ENCODE peak calls at places on chromosomes 11 and 22, in ten cellular contexts. One of them, this sample, is unnamed.

GRCh38 chr11:1171985-1172728 is 14.4 kb downstream of the MUC5AC start:
- DNase-seq in HL-60: no peak
- DNase-seq in breast epithelium: no peak
- DNase-seq in thoracic aorta: no peak
- DNase-seq in progenitor cell of endocrine pancreas: no peak
- DNase-seq in pancreas: no peak
- DNase-seq in fibroblast of mammary gland: no peak
- DNase-seq in lower lobe of right lung: no peak
- DNase-seq in cardiac fibroblast: no peak
- DNase-seq in astrocyte of the cerebellum: no peak
- DNase-seq in this sample: no peak

GRCh38 chr22:48923165-48923875 is 904.4 kb downstream of the BRD1 start:
- DNase-seq in breast epithelium: no peak
- DNase-seq in pancreas: no peak
- DNase-seq in progenitor cell of endocrine pancreas: no peak
- DNase-seq in HL-60: no peak
- DNase-seq in cardiac fibroblast: no peak
- DNase-seq in lower lobe of right lung: no peak
- DNase-seq in fibroblast of mammary gland: no peak
- DNase-seq in thoracic aorta: no peak
- DNase-seq in astrocyte of the cerebellum: no peak
- DNase-seq in this sample: peak; percentile 13

GRCh38 chr11:67179892-67180490 is 60.9 kb downstream of the KDM2A start:
- DNase-seq in progenitor cell of endocrine pancreas: no peak
- DNase-seq in thoracic aorta: no peak
- DNase-seq in HL-60: no peak
- DNase-seq in lower lobe of right lung: no peak
- DNase-seq in breast epithelium: no peak
- DNase-seq in cardiac fibroblast: no peak
- DNase-seq in pancreas: no peak
- DNase-seq in astrocyte of the cerebellum: no peak
- DNase-seq in fibroblast of mammary gland: no peak
- DNase-seq in this sample: no peak

GRCh38 chr22:32055069-32055468 is 12.0 kb downstream of the SLC5A1 start:
- DNase-seq in progenitor cell of endocrine pancreas: no peak
- DNase-seq in lower lobe of right lung: no peak
- DNase-seq in pancreas: no peak
- DNase-seq in HL-60: no peak
- DNase-seq in fibroblast of mammary gland: no peak
- DNase-seq in breast epithelium: no peak
- DNase-seq in thoracic aorta: no peak
- DNase-seq in cardiac fibroblast: no peak
- DNase-seq in astrocyte of the cerebellum: no peak
- DNase-seq in this sample: no peak

GRCh38 chr11:120564573-120565301 is 53.2 kb downstream of the GRIK4 start:
- DNase-seq in thoracic aorta: no peak
- DNase-seq in fibroblast of mammary gland: peak; percentile 56
- DNase-seq in breast epithelium: peak; percentile 33
- DNase-seq in HL-60: no peak
- DNase-seq in astrocyte of the cerebellum: no peak
- DNase-seq in cardiac fibroblast: peak; percentile 45
- DNase-seq in pancreas: peak; percentile 9
- DNase-seq in lower lobe of right lung: peak; percentile 52
- DNase-seq in progenitor cell of endocrine pancreas: no peak
- DNase-seq in this sample: no peak

GRCh38 chr11:1746956-1747752 is 3.2 kb downstream of the IFITM10 start:
- DNase-seq in breast epithelium: no peak
- DNase-seq in astrocyte of the cerebellum: no peak
- DNase-seq in lower lobe of right lung: no peak
- DNase-seq in pancreas: no peak
- DNase-seq in cardiac fibroblast: no peak
- DNase-seq in thoracic aorta: no peak
- DNase-seq in fibroblast of mammary gland: no peak
- DNase-seq in progenitor cell of endocrine pancreas: no peak
- DNase-seq in HL-60: no peak
- DNase-seq in this sample: no peak

GRCh38 chr11:704799-705645 is 1.0 kb upstream of the EPS8L2 start:
- DNase-seq in thoracic aorta: no peak
- DNase-seq in progenitor cell of endocrine pancreas: no peak
- DNase-seq in breast epithelium: peak; percentile 65
- DNase-seq in astrocyte of the cerebellum: no peak
- DNase-seq in HL-60: no peak
- DNase-seq in fibroblast of mammary gland: no peak
- DNase-seq in pancreas: peak; percentile 93
- DNase-seq in cardiac fibroblast: no peak
- DNase-seq in lower lobe of right lung: peak; percentile 85
- DNase-seq in this sample: no peak

GRCh38 chr11:99198215-99198614 is 177.5 kb downstream of the CNTN5 start:
- DNase-seq in astrocyte of the cerebellum: no peak
- DNase-seq in cardiac fibroblast: no peak
- DNase-seq in breast epithelium: no peak
- DNase-seq in pancreas: no peak
- DNase-seq in progenitor cell of endocrine pancreas: no peak
- DNase-seq in thoracic aorta: no peak
- DNase-seq in fibroblast of mammary gland: no peak
- DNase-seq in lower lobe of right lung: no peak
- DNase-seq in HL-60: no peak
- DNase-seq in this sample: no peak

GRCh38 chr11:2432171-2432621 is 12.1 kb downstream of the TRPM5 start:
- DNase-seq in breast epithelium: no peak
- DNase-seq in lower lobe of right lung: peak; percentile 37
- DNase-seq in thoracic aorta: no peak
- DNase-seq in progenitor cell of endocrine pancreas: no peak
- DNase-seq in cardiac fibroblast: no peak
- DNase-seq in fibroblast of mammary gland: no peak
- DNase-seq in pancreas: no peak
- DNase-seq in astrocyte of the cerebellum: no peak
- DNase-seq in HL-60: no peak
- DNase-seq in this sample: no peak

GRCh38 chr11:34104680-34105078 is 750 bp upstream of the NAT10 start:
- DNase-seq in progenitor cell of endocrine pancreas: no peak
- DNase-seq in fibroblast of mammary gland: no peak
- DNase-seq in lower lobe of right lung: no peak
- DNase-seq in cardiac fibroblast: no peak
- DNase-seq in HL-60: peak; percentile 35
- DNase-seq in astrocyte of the cerebellum: no peak
- DNase-seq in thoracic aorta: no peak
- DNase-seq in breast epithelium: no peak
- DNase-seq in pancreas: no peak
- DNase-seq in this sample: no peak

GRCh38 chr11:34105957-34106504 is 602 bp downstream of the NAT10 start:
- DNase-seq in cardiac fibroblast: peak; percentile 40
- DNase-seq in astrocyte of the cerebellum: no peak
- DNase-seq in fibroblast of mammary gland: peak; percentile 23
- DNase-seq in pancreas: no peak
- DNase-seq in breast epithelium: no peak
- DNase-seq in progenitor cell of endocrine pancreas: no peak
- DNase-seq in thoracic aorta: no peak
- DNase-seq in lower lobe of right lung: no peak
- DNase-seq in HL-60: no peak
- DNase-seq in this sample: no peak

GRCh38 chr11:34105079-34105956 is at the start of gene NAT10:
- DNase-seq in cardiac fibroblast: peak; percentile 99
- DNase-seq in HL-60: peak; percentile 100
- DNase-seq in progenitor cell of endocrine pancreas: peak; percentile 92
- DNase-seq in lower lobe of right lung: peak; percentile 98
- DNase-seq in breast epithelium: peak; percentile 97
- DNase-seq in thoracic aorta: peak; percentile 96
- DNase-seq in astrocyte of the cerebellum: peak; percentile 98
- DNase-seq in fibroblast of mammary gland: peak; percentile 99
- DNase-seq in pancreas: peak; percentile 96
- DNase-seq in this sample: peak; percentile 95
- TF ChIP-seq CTCF in cardiac fibroblast: no peak
- TF ChIP-seq CTCF in HL-60: no peak
- TF ChIP-seq CTCF in progenitor cell of endocrine pancreas: peak; percentile 26
- TF ChIP-seq CTCF in lower lobe of right lung: peak; percentile 27
- TF ChIP-seq CTCF in breast epithelium: peak; percentile 24
- TF ChIP-seq CTCF in thoracic aorta: peak; percentile 0
- TF ChIP-seq CTCF in astrocyte of the cerebellum: peak; percentile 7
- TF ChIP-seq CTCF in fibroblast of mammary gland: no peak
- TF ChIP-seq CTCF in pancreas: no peak
- TF ChIP-seq CTCF in this sample: no peak

GRCh38 chr11:124150684-124151083 is 32.5 kb upstream of the OR10D3 start:
- DNase-seq in HL-60: peak; percentile 70
- DNase-seq in fibroblast of mammary gland: no peak
- DNase-seq in astrocyte of the cerebellum: no peak
- DNase-seq in lower lobe of right lung: no peak
- DNase-seq in pancreas: no peak
- DNase-seq in cardiac fibroblast: no peak
- DNase-seq in breast epithelium: no peak
- DNase-seq in thoracic aorta: no peak
- DNase-seq in progenitor cell of endocrine pancreas: no peak
- DNase-seq in this sample: no peak

GRCh38 chr11:124152770-124153407 is 30.3 kb upstream of the OR10D3 start:
- DNase-seq in astrocyte of the cerebellum: no peak
- DNase-seq in HL-60: no peak
- DNase-seq in lower lobe of right lung: no peak
- DNase-seq in cardiac fibroblast: no peak
- DNase-seq in pancreas: no peak
- DNase-seq in progenitor cell of endocrine pancreas: no peak
- DNase-seq in thoracic aorta: no peak
- DNase-seq in fibroblast of mammary gland: no peak
- DNase-seq in breast epithelium: no peak
- DNase-seq in this sample: no peak
- TF ChIP-seq CTCF in astrocyte of the cerebellum: peak; percentile 4
- TF ChIP-seq CTCF in HL-60: no peak
- TF ChIP-seq CTCF in lower lobe of right lung: no peak
- TF ChIP-seq CTCF in cardiac fibroblast: peak; percentile 13
- TF ChIP-seq CTCF in pancreas: no peak
- TF ChIP-seq CTCF in progenitor cell of endocrine pancreas: no peak
- TF ChIP-seq CTCF in thoracic aorta: no peak
- TF ChIP-seq CTCF in fibroblast of mammary gland: no peak
- TF ChIP-seq CTCF in breast epithelium: no peak
- TF ChIP-seq CTCF in this sample: peak; percentile 60

GRCh38 chr11:122115520-122116343 is at the start of gene BLID:
- DNase-seq in cardiac fibroblast: peak; percentile 63
- DNase-seq in progenitor cell of endocrine pancreas: peak; percentile 20
- DNase-seq in fibroblast of mammary gland: peak; percentile 61
- DNase-seq in pancreas: no peak
- DNase-seq in thoracic aorta: no peak
- DNase-seq in HL-60: no peak
- DNase-seq in breast epithelium: peak; percentile 72
- DNase-seq in astrocyte of the cerebellum: no peak
- DNase-seq in lower lobe of right lung: peak; percentile 75
- DNase-seq in this sample: no peak
- TF ChIP-seq CTCF in cardiac fibroblast: peak; percentile 64
- TF ChIP-seq CTCF in progenitor cell of endocrine pancreas: peak; percentile 74
- TF ChIP-seq CTCF in fibroblast of mammary gland: peak; percentile 72
- TF ChIP-seq CTCF in pancreas: no peak
- TF ChIP-seq CTCF in thoracic aorta: peak; percentile 34
- TF ChIP-seq CTCF in HL-60: peak; percentile 9
- TF ChIP-seq CTCF in breast epithelium: peak; percentile 54
- TF ChIP-seq CTCF in astrocyte of the cerebellum: peak; percentile 60
- TF ChIP-seq CTCF in lower lobe of right lung: peak; percentile 55
- TF ChIP-seq CTCF in this sample: peak; percentile 52

DNA sequence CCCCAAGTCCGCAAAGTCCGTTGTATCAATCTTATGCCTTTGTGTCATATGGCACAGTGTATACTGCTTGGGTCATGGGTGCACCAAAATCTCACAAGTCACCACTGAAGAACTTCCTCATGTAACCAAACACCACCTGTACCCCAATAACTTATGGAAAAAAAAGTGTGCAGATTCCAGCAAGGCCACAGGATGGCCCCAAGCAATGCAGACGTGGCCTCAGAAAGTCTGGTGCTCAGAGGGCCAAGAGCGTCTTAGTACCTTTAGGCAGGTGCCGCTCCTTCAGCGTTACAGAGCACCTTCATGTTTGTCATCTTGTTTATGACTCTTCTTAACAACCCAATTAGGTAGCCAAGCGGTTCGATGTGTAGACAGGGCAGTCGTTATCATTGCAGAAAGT is 65.3 kb downstream of the PRDM11 start:
- DNase-seq in HL-60: no peak
- DNase-seq in thoracic aorta: no peak
- DNase-seq in lower lobe of right lung: no peak
- DNase-seq in astrocyte of the cerebellum: no peak
- DNase-seq in breast epithelium: no peak
- DNase-seq in progenitor cell of endocrine pancreas: no peak
- DNase-seq in pancreas: no peak
- DNase-seq in fibroblast of mammary gland: no peak
- DNase-seq in cardiac fibroblast: no peak
- DNase-seq in this sample: no peak
- TF ChIP-seq CTCF in HL-60: no peak
- TF ChIP-seq CTCF in thoracic aorta: no peak
- TF ChIP-seq CTCF in lower lobe of right lung: no peak
- TF ChIP-seq CTCF in astrocyte of the cerebellum: no peak
- TF ChIP-seq CTCF in breast epithelium: no peak
- TF ChIP-seq CTCF in progenitor cell of endocrine pancreas: no peak
- TF ChIP-seq CTCF in pancreas: no peak
- TF ChIP-seq CTCF in fibroblast of mammary gland: no peak
- TF ChIP-seq CTCF in cardiac fibroblast: no peak
- TF ChIP-seq CTCF in this sample: no peak

DNA sequence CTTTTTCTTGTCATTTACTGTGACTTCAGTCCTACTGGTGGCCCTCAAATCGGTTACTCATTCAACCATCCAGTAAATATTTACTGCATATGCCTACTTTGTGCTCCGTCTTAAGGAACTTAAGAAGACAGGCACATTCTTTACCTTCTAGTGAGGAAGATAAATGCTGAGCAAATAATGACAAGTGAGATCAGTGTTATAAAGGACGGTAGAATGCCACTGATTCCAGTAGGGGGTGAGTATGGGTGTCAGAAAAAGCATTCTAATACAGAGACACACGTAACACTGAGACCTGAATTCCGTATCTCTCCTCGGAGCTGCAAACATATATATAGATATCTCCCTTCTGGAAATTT is 1.6 kb downstream of the ANKRD42 start:
- DNase-seq in thoracic aorta: no peak
- DNase-seq in cardiac fibroblast: no peak
- DNase-seq in lower lobe of right lung: no peak
- DNase-seq in breast epithelium: no peak
- DNase-seq in progenitor cell of endocrine pancreas: no peak
- DNase-seq in astrocyte of the cerebellum: no peak
- DNase-seq in HL-60: no peak
- DNase-seq in pancreas: no peak
- DNase-seq in fibroblast of mammary gland: no peak
- DNase-seq in this sample: no peak
- TF ChIP-seq CTCF in thoracic aorta: no peak
- TF ChIP-seq CTCF in cardiac fibroblast: no peak
- TF ChIP-seq CTCF in lower lobe of right lung: no peak
- TF ChIP-seq CTCF in breast epithelium: no peak
- TF ChIP-seq CTCF in progenitor cell of endocrine pancreas: no peak
- TF ChIP-seq CTCF in astrocyte of the cerebellum: no peak
- TF ChIP-seq CTCF in HL-60: no peak
- TF ChIP-seq CTCF in pancreas: no peak
- TF ChIP-seq CTCF in fibroblast of mammary gland: no peak
- TF ChIP-seq CTCF in this sample: no peak

This sample was measured in mesothelial cell of epicardium.